ENCODE peak calls at places on chromosome 15, in eight cellular contexts. L is stimulated activated CD4-positive, alpha-beta T cell treated with anti-CD3 and anti-CD28 coated beads, Interleukin-2, amount 100 ng/mL, for 48 hours; H is substantia nigra; E is frontal cortex; P is germinal center; U is C1 segment of cervical spinal cord; K is AG09319; I is GM03348. J is an unnamed sample.

GRCh38 chr15:63370764-63371163 is 10.9 kb downstream of the CA12 start:
- DNase-seq in L (no peak), H (no peak), E (no peak), P (no peak), U (no peak), K (no peak), I (no peak), J (no peak)

GRCh38 chr15:62749445-62749844 is 293.1 kb upstream of the TPM1 start:
- DNase-seq in L (no peak), H (no peak), E (no peak), P (no peak), U (no peak), K (no peak), I (no peak), J (no peak)

GRCh38 chr15:67127925-67128324 is 62.5 kb downstream of the SMAD3 start:
- DNase-seq in L (no peak), H (no peak), E (no peak), P (no peak), U (no peak), K (peak), I (peak), J (peak)

GRCh38 chr15:28978661-28979060 is 92.9 kb downstream of the APBA2 start:
- DNase-seq in L (no peak), H (no peak), E (no peak), P (no peak), U (no peak), K (no peak), I (no peak), J (no peak)

GRCh38 chr15:69869881-69870465 is 227.7 kb downstream of the TLE3 start:
- DNase-seq in L (no peak), H (no peak), E (no peak), P (no peak), U (no peak), K (no peak), I (no peak), J (no peak)

GRCh38 chr15:51299187-51300015 is 39.0 kb downstream of the CYP19A1 start:
- DNase-seq in L (no peak), H (no peak), E (no peak), P (no peak), U (no peak), K (no peak), I (no peak), J (peak)

GRCh38 chr15:27067175-27067574 is 96.2 kb downstream of the GABRG3 start:
- DNase-seq in L (no peak), H (no peak), E (no peak), P (no peak), U (no peak), K (no peak), I (no peak), J (no peak)

GRCh38 chr15:72358532-72359180 is 17.2 kb downstream of the HEXA start:
- DNase-seq in L (no peak), H (no peak), E (peak), P (no peak), U (no peak), K (peak), I (peak), J (peak)

GRCh38 chr15:68429691-68430470 is 2.1 kb downstream of the ITGA11 start:
- DNase-seq in L (no peak), H (no peak), E (no peak), P (no peak), U (no peak), K (no peak), I (peak), J (no peak)

GRCh38 chr15:35713733-35714132 is 167.8 kb upstream of the DPH6 start:
- DNase-seq in L (no peak), H (no peak), E (no peak), P (no peak), U (no peak), K (no peak), I (peak), J (peak)

GRCh38 chr15:59388670-59389069 is 16.0 kb upstream of the MYO1E start:
- DNase-seq in L (no peak), H (no peak), E (no peak), P (no peak), U (no peak), K (no peak), I (peak), J (peak)

GRCh38 chr15:67550522-67550921 is 8.0 kb downstream of the MAP2K5 start:
- DNase-seq in L (no peak), H (no peak), E (no peak), P (no peak), U (no peak), K (no peak), I (peak), J (no peak)

GRCh38 chr15:89646416-89647141 is 8.7 kb downstream of the KIF7 start:
- DNase-seq in L (no peak), H (no peak), E (no peak), P (no peak), U (no peak), K (no peak), I (no peak), J (no peak)

GRCh38 chr15:65766422-65767263 is 25.4 kb downstream of the DENND4A start:
- DNase-seq in L (no peak), H (no peak), E (peak), P (no peak), U (no peak), K (no peak), I (no peak), J (no peak)

GRCh38 chr15:70013647-70014310 is 83.9 kb downstream of the TLE3 start:
- DNase-seq in L (no peak), H (no peak), E (no peak), P (no peak), U (no peak), K (no peak), I (no peak), J (no peak)

GRCh38 chr15:68053001-68053400 is 1.1 kb upstream of the PIAS1 start:
- DNase-seq in L (no peak), H (no peak), E (no peak), P (no peak), U (no peak), K (no peak), I (no peak), J (no peak)

GRCh38 chr15:79942656-79943481 is 28.1 kb downstream of the BCL2A1 start:
- DNase-seq in L (no peak), H (no peak), E (no peak), P (no peak), U (no peak), K (no peak), I (no peak), J (peak)

GRCh38 chr15:66702770-66703539 is 919 bp downstream of the SMAD6 start:
- DNase-seq in L (peak), H (no peak), E (no peak), P (no peak), U (no peak), K (no peak), I (peak), J (no peak)

GRCh38 chr15:56805466-56806146 is 72.3 kb upstream of the ZNF280D start:
- DNase-seq in L (no peak), H (no peak), E (peak), P (peak), U (no peak), K (peak), I (peak), J (peak)

GRCh38 chr15:51623386-51623938 is 891 bp upstream of the DMXL2 start:
- DNase-seq in L (no peak), H (no peak), E (no peak), P (no peak), U (no peak), K (no peak), I (no peak), J (no peak)

GRCh38 chr15:93047621-93048425 is 41.2 kb downstream of the RGMA start:
- DNase-seq in L (no peak), H (no peak), E (no peak), P (no peak), U (no peak), K (no peak), I (no peak), J (no peak)

GRCh38 chr15:40806672-40807027 is 239 bp upstream of the ZFYVE19 start:
- DNase-seq in L (no peak), H (no peak), E (no peak), P (no peak), U (no peak), K (no peak), I (no peak), J (no peak)

GRCh38 chr15:68312701-68313204 is 35.2 kb downstream of the FEM1B start:
- DNase-seq in L (no peak), H (no peak), E (no peak), P (no peak), U (no peak), K (no peak), I (no peak), J (no peak)

GRCh38 chr15:62344806-62345539 is 179.9 kb upstream of the C2CD4B start:
- DNase-seq in L (peak), H (no peak), E (peak), P (peak), U (no peak), K (no peak), I (no peak), J (peak)

GRCh38 chr15:91021516-91022074 is 799 bp downstream of the VPS33B start:
- DNase-seq in L (no peak), H (no peak), E (no peak), P (no peak), U (no peak), K (no peak), I (peak), J (peak)

GRCh38 chr15:44193651-44194396 is 1.2 kb downstream of the FRMD5 start:
- DNase-seq in L (no peak), H (no peak), E (peak), P (no peak), U (peak), K (no peak), I (peak), J (peak)

GRCh38 chr15:76994496-76994895 is 430 bp upstream of the PSTPIP1 start:
- DNase-seq in L (no peak), H (no peak), E (no peak), P (no peak), U (no peak), K (no peak), I (no peak), J (no peak)

GRCh38 chr15:38885001-38885400 is 320.4 kb upstream of the RASGRP1 start:
- DNase-seq in L (no peak), H (no peak), E (no peak), P (no peak), U (no peak), K (no peak), I (no peak), J (no peak)

GRCh38 chr15:60572462-60573214 is 93.7 kb upstream of the ICE2 start:
- DNase-seq in L (no peak), H (no peak), E (no peak), P (no peak), U (no peak), K (no peak), I (no peak), J (no peak)

GRCh38 chr15:36571301-36571700 is 8.1 kb upstream of the CDIN1 start:
- DNase-seq in L (no peak), H (no peak), E (no peak), P (no peak), U (no peak), K (no peak), I (no peak), J (peak)

GRCh38 chr15:60137711-60138396 is 133.7 kb downstream of the FOXB1 start:
- DNase-seq in L (no peak), H (no peak), E (no peak), P (no peak), U (no peak), K (no peak), I (peak), J (peak)

GRCh38 chr15:55246567-55246966 is 43.0 kb downstream of the RAB27A start:
- DNase-seq in L (no peak), H (no peak), E (no peak), P (no peak), U (no peak), K (no peak), I (no peak), J (no peak)

GRCh38 chr15:40929730-40930429 is 740 bp downstream of the DLL4 start:
- DNase-seq in L (no peak), H (no peak), E (no peak), P (no peak), U (no peak), K (no peak), I (peak), J (peak)

J was measured in LHCN-M2.